ENCODE peak calls at places on chromosome 17, in eight cellular contexts. F, K, Z, R, S, U, E and C are unnamed samples. For H3K36me3, the result is how much of the 10 kb centered on the place peaks cover.

GRCh38 chr17:8753976-8754440 is 4.3 kb downstream of the SPDYE4 start:
- DNase-seq in S (peak), F (no peak), U (no peak), K (no peak), E (peak), Z (no peak), R (peak), C (peak)

GRCh38 chr17:2181206-2181983 is 122.2 kb downstream of the SMG6 start:
- DNase-seq in U (no peak), F (no peak), K (peak), E (peak), R (peak), S (no peak), Z (peak), C (peak)

GRCh38 chr17:17919169-17920107 is 52.8 kb downstream of the TOM1L2 start:
- DNase-seq in F (peak), Z (peak), R (peak), U (peak), E (peak), S (peak), K (peak), C (peak)

GRCh38 chr17:55089955-55090573 is 121.5 kb downstream of the STXBP4 start:
- DNase-seq in E (peak), K (no peak), U (no peak), R (no peak), S (no peak), F (peak), Z (no peak), C (peak)

GRCh38 chr17:79812206-79812968 is 15.5 kb upstream of the CBX8 start:
- DNase-seq in R (no peak), U (no peak), E (no peak), K (no peak), F (no peak), Z (no peak), S (no peak), C (no peak)

GRCh38 chr17:29931253-29931932 is 1.4 kb upstream of the SSH2 start:
- DNase-seq in U (peak), Z (peak), R (peak), K (peak), F (peak), E (peak), S (peak), C (peak)

GRCh38 chr17:57004944-57005579 is 27.1 kb downstream of the SCPEP1 start:
- DNase-seq in U (peak), Z (peak), K (no peak), F (peak), S (no peak), E (peak), R (no peak), C (no peak)

GRCh38 chr17:34542700-34543336 is 36.6 kb upstream of the TMEM132E start:
- DNase-seq in U (peak), S (no peak), K (peak), E (peak), R (peak), F (peak), Z (peak), C (peak)

GRCh38 chr17:57375040-57375769 is 118.9 kb downstream of the MSI2 start:
- DNase-seq in E (no peak), S (no peak), K (no peak), Z (no peak), F (no peak), U (no peak), R (no peak), C (no peak)

GRCh38 chr17:6541886-6542285 is 14.5 kb downstream of the PITPNM3 start:
- DNase-seq in Z (no peak), U (no peak), E (no peak), S (no peak), R (no peak), K (no peak), F (no peak), C (no peak)

GRCh38 chr17:66016231-66016630 is 175.7 kb downstream of the CEP112 start:
- DNase-seq in U (no peak), R (no peak), K (no peak), F (no peak), Z (no peak), E (no peak), S (no peak), C (no peak)

GRCh38 chr17:16304832-16305231 is 48.4 kb downstream of the CENPV start:
- DNase-seq in U (peak), K (no peak), F (no peak), Z (peak), E (peak), S (no peak), R (peak), C (peak)

GRCh38 chr17:83079766-83080616 is 582 bp downstream of the METRNL start:
- DNase-seq in S (no peak), U (no peak), K (no peak), Z (peak), E (no peak), R (peak), F (no peak), C (no peak)

GRCh38 chr17:48149174-48150106 is 41.9 kb downstream of the SNX11 start:
- DNase-seq in S (no peak), R (no peak), E (peak), F (no peak), U (peak), Z (no peak), K (no peak), C (no peak)

GRCh38 chr17:83187782-83188311 is 108.4 kb downstream of the METRNL start:
- DNase-seq in E (no peak), U (no peak), R (no peak), S (no peak), F (no peak), Z (no peak), K (no peak), C (no peak)

GRCh38 chr17:44044092-44044491 is 22.4 kb downstream of the LSM12 start:
- DNase-seq in K (no peak), F (no peak), E (no peak), S (peak), R (no peak), Z (no peak), U (no peak), C (peak)

GRCh38 chr17:83124871-83125514 is 45.6 kb downstream of the METRNL start:
- DNase-seq in E (no peak), S (no peak), K (no peak), F (no peak), U (no peak), R (no peak), Z (no peak), C (no peak)

GRCh38 chr17:76688165-76688622 is 22.6 kb downstream of the MXRA7 start:
- DNase-seq in U (no peak), R (no peak), F (peak), K (no peak), Z (no peak), E (no peak), S (peak), C (no peak)
- TF ChIP-seq CTCF in U (no peak), R (no peak), F (no peak), K (no peak), Z (no peak), E (no peak), S (no peak), C (no peak)

GRCh38 chr17:72430611-72431432 is 310.0 kb downstream of the SOX9 start:
- DNase-seq in S (no peak), E (no peak), Z (no peak), U (peak), K (no peak), R (no peak), F (no peak), C (no peak)

GRCh38 chr17:72432143-72432604 is 311.4 kb downstream of the SOX9 start:
- DNase-seq in Z (no peak), E (no peak), R (no peak), S (no peak), U (peak), F (no peak), K (no peak), C (no peak)

GRCh38 chr17:72434581-72434980 is 313.8 kb downstream of the SOX9 start:
- DNase-seq in R (no peak), F (no peak), S (no peak), E (no peak), U (no peak), K (no peak), Z (no peak), C (no peak)

GRCh38 chr17:72433797-72434196 is 313.0 kb downstream of the SOX9 start:
- DNase-seq in E (no peak), Z (no peak), U (no peak), F (no peak), R (no peak), S (no peak), K (no peak), C (no peak)

GRCh38 chr17:72432881-72433280 is 312.1 kb downstream of the SOX9 start:
- DNase-seq in F (no peak), S (peak), U (no peak), K (no peak), E (no peak), Z (no peak), R (no peak), C (no peak)
- H3K4me3 ChIP-seq in F (no peak), S (no peak), U (no peak), K (no peak), E (no peak), Z (no peak), R (no peak), C (no peak)

GRCh38 chr17:73575470-73576235 is 68.6 kb downstream of the SDK2 start:
- DNase-seq in K (no peak), E (no peak), S (no peak), F (no peak), R (no peak), U (peak), Z (no peak), C (no peak)
- H3K36me3 ChIP-seq in K (under half), E (under half), S (under half), F (under half), R (under half), U (under half), Z (under half), C (under half)

GRCh38 chr17:75872434-75873351 is 5.7 kb downstream of the TRIM47 start:
- DNase-seq in Z (peak), U (peak), K (peak), F (peak), S (peak), E (peak), R (peak), C (peak)
- TF ChIP-seq CTCF in Z (no peak), U (no peak), K (no peak), F (no peak), S (no peak), E (no peak), R (no peak), C (no peak)

DNA sequence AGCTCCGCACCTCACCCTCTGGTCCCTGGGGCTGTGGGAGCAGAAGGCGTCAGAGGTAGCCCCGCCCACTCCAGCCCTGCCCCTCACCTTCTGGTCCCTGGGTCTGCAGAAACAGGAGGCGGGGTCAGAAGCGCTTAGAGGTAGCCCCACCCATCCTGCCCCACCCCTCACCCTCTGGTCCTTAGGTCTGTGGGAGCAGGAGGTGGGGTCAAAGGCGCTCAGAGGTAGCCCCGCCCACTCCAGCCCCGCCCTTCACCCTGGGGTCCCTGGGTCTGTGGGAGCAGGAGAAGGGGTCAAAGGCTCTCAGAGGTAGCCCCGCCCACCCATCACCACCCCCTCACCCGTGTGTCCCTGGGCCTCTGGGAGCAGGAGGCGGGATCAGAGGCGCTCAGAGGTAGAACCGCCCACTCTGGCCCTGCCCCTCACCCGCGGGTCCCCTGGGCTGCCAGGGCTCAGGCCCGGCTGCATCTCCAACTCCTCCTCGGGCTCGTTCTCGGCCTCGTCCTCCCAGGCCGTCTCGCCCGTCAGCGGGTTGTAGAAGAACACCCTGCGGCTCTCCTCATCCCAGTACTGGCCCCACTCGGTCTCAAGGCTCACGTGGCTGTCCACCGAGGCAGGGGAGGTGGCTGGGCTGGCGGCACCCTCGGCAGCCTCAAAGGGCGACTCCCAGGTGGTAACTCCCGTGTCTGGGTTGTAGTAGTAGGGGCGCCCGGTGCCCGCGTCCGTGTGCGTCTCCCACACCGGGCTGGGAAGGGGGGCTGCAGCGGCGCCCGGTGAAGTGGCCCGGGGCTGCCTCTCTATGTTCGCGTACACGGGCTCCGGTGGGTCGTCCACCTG is 27.2 kb downstream of the ARHGAP27 start:
- DNase-seq in R (peak), E (no peak), K (no peak), Z (peak), U (peak), S (no peak), F (peak), C (no peak)
- H3K4me3 ChIP-seq in R (no peak), E (no peak), K (peak), Z (no peak), U (no peak), S (no peak), F (no peak), C (no peak)

GRCh38 chr17:42873321-42873720 is 22.3 kb downstream of the AOC3 start:
- DNase-seq in R (no peak), Z (no peak), U (no peak), K (no peak), S (no peak), E (no peak), F (no peak), C (no peak)
- H3K36me3 ChIP-seq in R (under half), Z (under half), U (under half), K (under half), S (under half), E (under half), F (under half), C (under half)

GRCh38 chr17:39194985-39195524 is 2.4 kb downstream of the CACNB1 start:
- DNase-seq in E (no peak), R (no peak), K (no peak), F (no peak), Z (no peak), U (no peak), S (no peak), C (no peak)

GRCh38 chr17:39195568-39196160 is 1.8 kb downstream of the CACNB1 start:
- DNase-seq in F (peak), U (no peak), S (peak), E (no peak), R (no peak), K (no peak), Z (no peak), C (peak)

GRCh38 chr17:39192901-39193300 is 4.6 kb downstream of the CACNB1 start:
- DNase-seq in K (no peak), Z (no peak), F (no peak), S (no peak), R (no peak), U (no peak), E (no peak), C (no peak)

GRCh38 chr17:39193346-39193745 is 4.1 kb downstream of the CACNB1 start:
- DNase-seq in F (no peak), Z (no peak), U (no peak), K (no peak), R (no peak), E (no peak), S (no peak), C (no peak)

GRCh38 chr17:39194089-39194984 is 3.1 kb downstream of the CACNB1 start:
- DNase-seq in E (peak), U (peak), Z (peak), K (peak), S (no peak), F (no peak), R (peak), C (no peak)
- TF ChIP-seq CTCF in E (peak), U (peak), Z (peak), K (peak), S (peak), F (no peak), R (peak), C (peak)

GRCh38 chr17:50425001-50425681 is 877 bp upstream of the ACSF2 start:
- DNase-seq in Z (no peak), S (no peak), U (no peak), E (no peak), F (no peak), K (no peak), R (no peak), C (no peak)
- H3K4me3 ChIP-seq in Z (peak), S (no peak), U (peak), E (peak), F (peak), K (peak), R (no peak), C (no peak)

DNA sequence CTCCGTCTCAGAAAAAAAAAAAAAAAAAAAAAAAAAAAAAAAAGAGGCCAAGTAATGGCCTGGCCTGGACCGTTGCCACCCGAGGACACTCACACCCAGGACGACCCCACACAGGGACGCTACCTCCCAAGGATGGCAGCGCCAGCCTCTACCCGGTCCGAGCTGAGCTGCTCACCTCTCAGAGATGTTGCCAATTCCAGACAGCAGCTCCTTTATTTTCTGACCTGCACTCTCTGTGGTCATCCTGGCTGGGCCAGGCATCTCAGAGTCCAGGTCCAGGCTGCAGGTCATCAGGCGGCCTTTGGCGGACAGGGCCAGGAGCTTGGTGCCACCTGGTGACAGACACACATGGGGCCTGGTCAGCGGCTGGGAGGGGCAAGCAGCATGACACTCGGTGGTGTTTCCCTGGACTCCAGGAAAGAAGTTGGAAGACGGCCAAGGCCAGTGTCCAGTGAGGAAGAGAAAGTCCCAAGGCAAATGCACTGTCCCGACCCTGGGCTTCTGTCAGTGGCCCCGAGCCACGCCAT is 3.1 kb downstream of the FAAP100 start:
- DNase-seq in E (no peak), S (no peak), Z (no peak), R (no peak), K (no peak), F (no peak), U (no peak), C (no peak)
- H3K36me3 ChIP-seq in E (under half), S (under half), Z (under half), R (under half), K (under half), F (under half), U (half or more), C (under half)

DNA sequence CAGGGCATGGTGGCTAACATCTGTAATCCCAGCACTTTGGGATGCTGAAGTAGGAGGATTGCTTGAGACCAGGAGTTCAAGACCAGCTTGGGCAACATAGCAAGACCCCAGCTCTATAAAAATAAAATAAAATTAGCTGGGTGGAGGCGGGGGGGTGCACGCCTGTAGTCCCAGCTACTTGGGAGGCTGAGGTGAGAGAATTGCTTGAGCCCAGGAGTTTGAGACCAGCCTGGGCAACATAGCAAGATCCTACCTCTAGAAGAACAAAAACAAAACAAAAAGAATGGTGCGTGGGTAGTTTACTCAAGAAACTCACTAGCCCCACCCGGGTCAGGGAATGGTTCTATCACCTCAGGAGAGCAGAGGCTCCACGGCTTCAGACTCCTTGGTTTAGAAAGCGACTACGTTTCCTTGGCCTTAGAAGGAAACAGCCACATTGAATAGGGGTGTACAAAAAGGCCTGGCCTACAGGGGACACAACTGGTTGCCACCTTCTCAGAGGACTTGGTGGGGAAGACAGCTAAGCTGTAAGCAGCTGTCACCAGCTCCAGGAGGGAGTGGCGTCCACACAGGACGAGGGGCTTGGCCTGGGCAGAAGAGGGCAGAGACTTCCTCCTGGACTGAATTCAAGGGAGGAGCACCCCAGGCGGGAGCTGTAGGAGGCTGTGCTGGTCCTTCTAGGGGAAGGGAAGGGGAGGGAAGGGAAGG is 717 bp downstream of the TK1 start:
- DNase-seq in K (no peak), R (no peak), S (peak), U (peak), F (peak), Z (no peak), E (no peak), C (peak)
- TF ChIP-seq CTCF in K (no peak), R (no peak), S (no peak), U (peak), F (no peak), Z (no peak), E (no peak), C (no peak)